ENCODE peak calls at places on chromosomes 5 and 9, in four cellular contexts. T is fibroblast of lung, J is GM23248, R is HepG2. X is an unnamed sample.

GRCh38 chr9:17315341-17315740 is 180.5 kb downstream of the CNTLN start:
- DNase-seq in T (peak; percentile 59), J (no peak), R (no peak), X (peak; percentile 13)

GRCh38 chr9:35277649-35278359 is 116.0 kb downstream of the UNC13B start:
- DNase-seq in T (peak; percentile 90), J (peak; percentile 92), R (no peak), X (peak; percentile 76)

GRCh38 chr9:119009253-119009652 is 360.0 kb downstream of the BRINP1 start:
- DNase-seq in T (peak; percentile 85), J (peak; percentile 36), R (no peak), X (peak; percentile 38)

GRCh38 chr9:93143830-93144530 is 9.9 kb upstream of the NINJ1 start:
- DNase-seq in T (no peak), J (peak; percentile 34), R (no peak), X (no peak)

GRCh38 chr9:35710818-35711500 is 21.0 kb downstream of the TLN1 start:
- DNase-seq in T (no peak), J (no peak), R (no peak), X (no peak)

GRCh38 chr9:3856592-3856991 is 330.8 kb upstream of the RFX3 start:
- DNase-seq in T (peak; percentile 89), J (peak; percentile 9), R (no peak), X (no peak)

GRCh38 chr5:18113724-18114123 is 479.5 kb downstream of the TAF11L14 start:
- DNase-seq in T (peak; percentile 1), J (peak; percentile 35), R (no peak), X (peak; percentile 82)

GRCh38 chr9:127074561-127075548 is 47.6 kb downstream of the ANGPTL2 start:
- DNase-seq in T (no peak), J (no peak), R (no peak), X (no peak)

GRCh38 chr9:4665357-4665756 is 923 bp downstream of the SPATA6L start:
- DNase-seq in T (peak; percentile 46), J (peak; percentile 82), R (no peak), X (peak; percentile 37)

GRCh38 chr9:98310752-98311392 is 55.4 kb upstream of the TBC1D2 start:
- DNase-seq in T (no peak), J (peak; percentile 29), R (no peak), X (no peak)

GRCh38 chr5:96125335-96125891 is 163.8 kb upstream of the ELL2 start:
- DNase-seq in T (peak; percentile 53), J (peak; percentile 40), R (peak; percentile 92), X (peak; percentile 30)

GRCh38 chr5:154858972-154859950 is 834 bp downstream of the CNOT8 start:
- DNase-seq in T (no peak), J (peak; percentile 54), R (no peak), X (peak; percentile 52)

GRCh38 chr5:147417133-147417813 is 92.6 kb downstream of the DPYSL3 start:
- DNase-seq in T (peak; percentile 97), J (peak; percentile 60), R (no peak), X (peak; percentile 34)

GRCh38 chr5:131466171-131466766 is 168.8 kb downstream of the RAPGEF6 start:
- DNase-seq in T (peak; percentile 94), J (peak; percentile 89), R (no peak), X (peak; percentile 68)

GRCh38 chr9:32345243-32345642 is 39.2 kb upstream of the ACO1 start:
- DNase-seq in T (no peak), J (no peak), R (no peak), X (no peak)

GRCh38 chr9:32339424-32339823 is 45.0 kb upstream of the ACO1 start:
- DNase-seq in T (no peak), J (no peak), R (no peak), X (no peak)

GRCh38 chr9:32340401-32340800 is 44.0 kb upstream of the ACO1 start:
- DNase-seq in T (no peak), J (no peak), R (no peak), X (no peak)

GRCh38 chr9:32348289-32348688 is 36.2 kb upstream of the ACO1 start:
- DNase-seq in T (peak; percentile 42), J (no peak), R (no peak), X (no peak)

GRCh38 chr9:32344551-32345182 is 39.8 kb upstream of the ACO1 start:
- DNase-seq in T (no peak), J (peak; percentile 21), R (no peak), X (peak; percentile 25)
- H3K9ac ChIP-seq in T (no peak overlapping the region), J (no peak overlapping the region), R (no peak overlapping the region), X (no peak overlapping the region)

GRCh38 chr5:119409235-119409815 is 43.0 kb upstream of the HSD17B4 start:
- DNase-seq in T (no peak), J (no peak), R (no peak), X (no peak)

GRCh38 chr5:119410448-119411170 is 41.7 kb upstream of the HSD17B4 start:
- DNase-seq in T (no peak), J (peak; percentile 48), R (no peak), X (no peak)

GRCh38 chr5:119412828-119413227 is 39.5 kb upstream of the HSD17B4 start:
- DNase-seq in T (no peak), J (no peak), R (no peak), X (no peak)

GRCh38 chr5:119411935-119412623 is 40.2 kb upstream of the HSD17B4 start:
- DNase-seq in T (peak; percentile 57), J (peak; percentile 79), R (peak; percentile 57), X (peak; percentile 89)

GRCh38 chr5:119411291-119411934 is 40.9 kb upstream of the HSD17B4 start:
- DNase-seq in T (peak; percentile 77), J (peak; percentile 89), R (no peak), X (peak; percentile 28)
- H3K4me3 ChIP-seq in T (peak overlapping the region; percentile 73), J (peak overlapping the region; percentile 92), R (peak overlapping the region; percentile 53), X (peak overlapping the region; percentile 83)

GRCh38 chr9:78562021-78562420 is 265.1 kb downstream of the PSAT1 start:
- DNase-seq in T (peak; percentile 56), J (no peak), R (no peak), X (no peak)

GRCh38 chr9:78563269-78563668 is 266.3 kb downstream of the PSAT1 start:
- DNase-seq in T (no peak), J (no peak), R (no peak), X (no peak)

GRCh38 chr9:78559449-78559885 is 262.5 kb downstream of the PSAT1 start:
- DNase-seq in T (peak; percentile 85), J (peak; percentile 60), R (no peak), X (peak; percentile 53)

GRCh38 chr9:78552802-78553201 is 255.9 kb downstream of the PSAT1 start:
- DNase-seq in T (peak; percentile 26), J (no peak), R (no peak), X (peak; percentile 60)

GRCh38 chr9:78557540-78557939 is 260.6 kb downstream of the PSAT1 start:
- DNase-seq in T (no peak), J (no peak), R (no peak), X (no peak)
- H3K9ac ChIP-seq in T (no peak overlapping the region), J (no peak overlapping the region), R (no peak overlapping the region), X (no peak overlapping the region)

DNA sequence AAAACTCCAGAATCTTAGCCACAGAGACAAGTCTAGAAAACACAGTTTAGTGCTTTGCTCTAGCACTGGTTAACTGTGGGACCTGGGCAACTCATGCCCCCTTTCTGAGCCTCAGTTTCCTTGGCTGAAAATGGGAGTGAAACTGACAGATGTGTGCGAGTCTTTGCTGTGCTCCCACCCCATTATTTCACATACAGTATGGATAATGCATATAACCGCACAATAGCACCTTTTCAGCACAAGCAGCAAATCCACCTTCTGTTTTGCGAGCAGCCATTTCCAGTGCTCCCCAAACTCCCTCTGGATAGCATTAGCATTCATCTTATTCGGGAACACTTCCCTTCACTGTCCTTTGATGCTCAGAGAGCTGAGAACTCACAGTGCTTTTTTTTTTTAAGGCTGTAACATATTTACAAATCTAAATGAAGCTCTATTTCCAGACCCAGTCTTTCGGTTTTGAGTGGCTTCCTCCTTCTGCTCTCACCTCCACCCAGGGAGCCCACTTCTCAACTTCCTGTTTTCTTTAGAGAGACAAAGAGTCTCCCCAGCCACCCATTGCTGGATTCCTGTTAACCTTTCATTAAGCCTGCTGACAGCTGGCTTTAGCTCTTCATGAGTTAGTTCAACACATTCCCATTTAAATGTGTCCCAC is 49.2 kb downstream of the TIMD4 start:
- DNase-seq in T (no peak), J (no peak), R (no peak), X (no peak)
- H3K4me3 ChIP-seq in T (no peak overlapping the region), J (no peak overlapping the region), R (no peak overlapping the region), X (no peak overlapping the region)

GRCh38 chr9:130266236-130267098 is 907 bp downstream of the HMCN2 start:
- DNase-seq in T (no peak), J (no peak), R (no peak), X (no peak)
- H3K9ac ChIP-seq in T (no peak overlapping the region), J (no peak overlapping the region), R (no peak overlapping the region), X (no peak overlapping the region)

DNA sequence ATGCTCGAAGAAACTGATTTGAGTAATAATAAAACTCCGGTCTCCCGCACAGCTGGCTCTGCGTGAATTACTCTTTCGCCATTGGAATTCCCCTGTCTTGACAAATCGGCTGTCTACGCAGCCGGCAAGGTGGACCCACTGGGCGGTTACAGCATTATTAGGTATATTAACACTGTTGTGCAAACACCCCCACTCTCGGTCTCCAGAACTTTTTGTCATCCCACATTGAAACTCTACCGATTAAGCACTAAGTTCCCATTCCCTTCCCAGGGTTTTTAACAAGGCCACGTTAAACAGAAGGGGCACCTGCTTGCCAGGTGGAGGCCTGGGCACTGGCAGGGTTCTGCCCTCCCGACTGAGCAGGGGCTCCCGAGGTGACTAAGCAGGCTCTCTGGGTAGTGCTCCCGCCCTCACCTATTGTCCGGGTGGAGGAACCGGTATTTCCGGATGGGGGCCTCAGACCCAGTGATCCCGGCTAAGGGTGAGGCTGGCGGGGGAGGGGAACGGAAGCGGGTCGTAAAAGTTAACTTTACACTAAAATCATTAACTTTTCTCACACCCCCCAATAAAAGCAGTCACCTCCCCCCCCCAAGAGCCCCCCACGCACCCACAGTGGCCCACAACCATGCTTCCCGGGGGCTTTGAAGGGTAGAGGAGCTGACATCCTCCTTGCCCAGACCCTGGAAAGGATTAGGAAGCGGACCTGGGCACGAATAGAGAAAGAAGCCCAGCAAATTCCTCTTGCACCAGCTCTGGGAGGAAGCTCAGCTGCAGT is 53.5 kb upstream of the TJP2 start:
- DNase-seq in T (peak; percentile 7), J (no peak), R (peak; percentile 81), X (no peak)
- H3K4me3 ChIP-seq in T (peak overlapping the region; percentile 88), J (no peak overlapping the region), R (peak overlapping the region; percentile 91), X (peak overlapping the region; percentile 27)

GRCh38 chr5:36902353-36902752 is 25.8 kb downstream of the NIPBL start:
- DNase-seq in T (no peak), J (no peak), R (no peak), X (no peak)

GRCh38 chr5:36908544-36909260 is 32.1 kb downstream of the NIPBL start:
- DNase-seq in T (no peak), J (no peak), R (no peak), X (peak; percentile 51)

GRCh38 chr5:36901856-36902255 is 25.3 kb downstream of the NIPBL start:
- DNase-seq in T (no peak), J (no peak), R (no peak), X (no peak)

GRCh38 chr5:36900279-36900678 is 23.7 kb downstream of the NIPBL start:
- DNase-seq in T (no peak), J (no peak), R (no peak), X (no peak)

GRCh38 chr5:36904677-36905076 is 28.1 kb downstream of the NIPBL start:
- DNase-seq in T (no peak), J (no peak), R (peak; percentile 22), X (no peak)
- H3K9ac ChIP-seq in T (no peak overlapping the region), J (no peak overlapping the region), R (no peak overlapping the region), X (no peak overlapping the region)

X was measured in adipocyte.